ENCODE peak calls at places on chromosomes 5 and 9, in five cellular contexts. J, T, B, M and V are unnamed samples.

GRCh38 chr5:128349044-128349629 is 188.9 kb downstream of the FBN2 start:
- DNase-seq in M (no peak), J (no peak), B (no peak), T (peak), V (no peak)

GRCh38 chr5:91175708-91176107 is 207.4 kb downstream of the ARRDC3 start:
- DNase-seq in B (no peak), T (no peak), J (no peak), M (no peak), V (no peak)

GRCh38 chr5:121088341-121088740 is 624.2 kb downstream of the PRR16 start:
- DNase-seq in J (no peak), T (no peak), M (no peak), B (no peak), V (no peak)

GRCh38 chr5:5421149-5421960 is 1.1 kb upstream of the ICE1 start:
- DNase-seq in T (peak), J (peak), B (peak), M (no peak), V (peak)

GRCh38 chr5:16507716-16508115 is 42.1 kb upstream of the ZNF622 start:
- DNase-seq in B (no peak), J (no peak), M (no peak), T (no peak), V (no peak)

GRCh38 chr9:105158898-105159297 is 85.6 kb upstream of the SLC44A1 start:
- DNase-seq in T (no peak), J (no peak), M (no peak), B (no peak), V (no peak)

GRCh38 chr5:135062216-135063055 is 28.4 kb upstream of the PITX1 start:
- DNase-seq in M (no peak), T (no peak), B (no peak), J (no peak), V (no peak)

GRCh38 chr5:140234590-140234989 is 59.6 kb downstream of the CYSTM1 start:
- DNase-seq in J (no peak), B (no peak), T (no peak), M (no peak), V (no peak)

GRCh38 chr9:88653926-88654325 is 118.9 kb downstream of the NXNL2 start:
- DNase-seq in T (no peak), J (peak), B (no peak), M (no peak), V (no peak)

GRCh38 chr5:19555876-19556275 is 432.1 kb downstream of the CDH18 start:
- DNase-seq in M (no peak), B (no peak), T (no peak), J (no peak), V (no peak)

GRCh38 chr9:99431103-99431502 is 209.0 kb downstream of the SEC61B start:
- DNase-seq in J (peak), M (no peak), B (no peak), T (no peak), V (no peak)

GRCh38 chr9:122609810-122610209 is 4.7 kb upstream of the OR1Q1 start:
- DNase-seq in B (no peak), M (no peak), J (no peak), T (no peak), V (no peak)

GRCh38 chr5:103234239-103234975 is 24.2 kb upstream of the MACIR start:
- DNase-seq in B (no peak), T (no peak), M (no peak), J (no peak), V (no peak)

GRCh38 chr9:125549465-125550215 is 157.4 kb downstream of the MAPKAP1 start:
- DNase-seq in B (no peak), M (no peak), T (peak), J (no peak), V (no peak)

GRCh38 chr9:130713286-130713975 is 19.9 kb downstream of the EXOSC2 start:
- DNase-seq in M (peak), B (no peak), J (no peak), T (peak), V (peak)

GRCh38 chr9:34145165-34145564 is 18.7 kb upstream of the DCAF12 start:
- DNase-seq in T (no peak), B (no peak), M (peak), J (no peak), V (peak)

GRCh38 chr9:97710356-97711222 is 13.4 kb upstream of the XPA start:
- DNase-seq in M (peak), B (peak), T (peak), J (peak), V (peak)

GRCh38 chr9:114460513-114461225 is 44.6 kb downstream of the WHRN start:
- DNase-seq in T (no peak), B (no peak), J (no peak), M (no peak), V (no peak)

GRCh38 chr5:131394128-131394527 is 130.3 kb downstream of the CDC42SE2 start:
- DNase-seq in J (no peak), M (no peak), B (no peak), T (no peak), V (no peak)

GRCh38 chr9:101469026-101469425 is 33.5 kb upstream of the ALDOB start:
- DNase-seq in B (no peak), T (no peak), J (no peak), M (no peak), V (no peak)

GRCh38 chr5:139140631-139141071 is 57.5 kb downstream of the SIL1 start:
- DNase-seq in T (no peak), J (no peak), M (no peak), B (peak), V (no peak)

GRCh38 chr5:153585616-153586015 is 95.1 kb downstream of the GRIA1 start:
- DNase-seq in B (no peak), M (no peak), J (no peak), T (no peak), V (no peak)

GRCh38 chr5:96595300-96596090 is 66.7 kb upstream of the CAST start:
- DNase-seq in J (no peak), M (peak), T (no peak), B (no peak), V (peak)

GRCh38 chr5:135691116-135691515 is 112.3 kb upstream of the CXCL14 start:
- DNase-seq in M (peak), T (no peak), B (no peak), J (no peak), V (no peak)

GRCh38 chr5:154755361-154756202 is at the start of gene LARP1:
- DNase-seq in T (peak), J (no peak), M (no peak), B (peak), V (no peak)

GRCh38 chr9:105070176-105070575 is 142.2 kb upstream of the ABCA1 start:
- DNase-seq in J (no peak), M (no peak), T (no peak), B (no peak), V (no peak)

GRCh38 chr5:87872986-87873385 is 395.7 kb downstream of the TMEM161B start:
- DNase-seq in B (no peak), J (no peak), M (no peak), T (no peak), V (peak)

GRCh38 chr9:117916291-117916690 is 212.1 kb downstream of the TLR4 start:
- DNase-seq in M (no peak), J (no peak), B (no peak), T (no peak), V (peak)

GRCh38 chr9:85536076-85536475 is 205.7 kb downstream of the AGTPBP1 start:
- DNase-seq in T (no peak), M (no peak), B (no peak), J (peak), V (no peak)

GRCh38 chr9:85547574-85547973 is 194.2 kb downstream of the AGTPBP1 start:
- DNase-seq in J (no peak), M (no peak), T (no peak), B (no peak), V (no peak)

GRCh38 chr9:85536514-85536913 is 205.2 kb downstream of the AGTPBP1 start:
- DNase-seq in J (no peak), T (no peak), M (no peak), B (no peak), V (no peak)

GRCh38 chr9:85543196-85543595 is 198.6 kb downstream of the AGTPBP1 start:
- DNase-seq in B (no peak), T (no peak), J (no peak), M (no peak), V (peak)

DNA sequence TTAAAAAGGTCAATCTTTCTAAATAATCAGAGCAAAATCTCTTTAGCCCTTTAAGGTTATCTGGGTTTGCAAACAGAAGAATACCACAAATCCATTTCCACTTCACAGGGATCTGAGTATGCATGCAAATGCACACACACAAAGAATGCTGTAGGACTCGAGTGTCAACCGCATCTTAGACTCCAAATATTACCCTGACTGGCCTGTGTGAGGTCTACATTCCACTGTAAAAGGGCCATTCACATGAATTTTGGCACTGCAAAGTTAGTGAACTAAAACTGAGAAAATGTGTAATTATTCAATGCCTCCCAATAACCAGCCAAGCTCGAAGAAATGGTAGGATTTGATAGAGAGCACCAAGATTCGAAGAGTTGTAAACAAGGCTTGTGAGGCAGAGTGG is 199.9 kb downstream of the AGTPBP1 start:
- DNase-seq in M (no peak), B (no peak), T (no peak), J (no peak), V (peak)
- H3K27ac ChIP-seq in M (no peak), B (no peak), T (no peak), J (no peak), V (no peak)

GRCh38 chr5:94407023-94407422 is 211.4 kb downstream of the KIAA0825 start:
- DNase-seq in T (no peak), B (no peak), M (no peak), J (no peak), V (no peak)

GRCh38 chr5:94403483-94403882 is 214.9 kb downstream of the KIAA0825 start:
- DNase-seq in T (no peak), M (no peak), B (no peak), J (no peak), V (no peak)

DNA sequence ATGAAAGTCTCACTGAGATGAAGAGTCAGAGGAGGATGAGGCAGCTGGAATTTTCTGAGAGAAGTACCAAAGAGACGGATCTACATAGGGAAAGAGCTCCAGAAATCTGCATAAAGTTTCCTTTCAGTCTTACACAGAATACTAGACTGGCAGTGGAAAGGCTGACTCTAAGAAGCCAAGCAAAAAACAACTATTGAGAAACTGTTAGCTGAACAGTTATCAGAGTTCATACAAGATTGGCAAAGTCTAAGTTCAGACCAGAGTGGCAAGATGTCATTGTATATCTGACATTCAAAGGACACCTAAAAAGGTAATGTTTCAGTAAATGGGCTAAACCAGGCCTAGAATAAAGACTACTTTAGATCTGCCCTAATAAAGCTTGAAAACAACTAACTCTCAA is 209.0 kb downstream of the KIAA0825 start:
- DNase-seq in J (no peak), M (no peak), T (no peak), B (no peak), V (no peak)
- H3K27ac ChIP-seq in J (no peak), M (no peak), T (no peak), B (no peak), V (no peak)

DNA sequence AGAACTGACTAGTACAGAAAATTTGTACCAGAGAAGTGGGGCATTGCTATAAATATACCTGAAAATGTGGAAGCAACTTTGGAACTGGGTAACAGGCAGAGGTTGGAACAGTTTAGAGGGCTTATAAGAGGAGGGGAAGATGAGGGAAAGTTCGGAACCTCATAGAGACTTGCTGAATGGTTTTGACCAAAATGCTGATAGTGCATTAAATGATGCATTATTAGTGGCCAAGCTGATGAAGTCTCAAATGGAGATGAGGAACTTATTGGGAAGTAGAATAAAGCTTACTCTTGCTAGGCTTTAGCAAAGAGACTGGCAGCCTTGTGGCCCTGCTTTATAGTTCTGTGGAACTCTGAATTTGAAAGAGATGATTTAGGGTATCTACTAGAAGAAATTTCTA is 189.8 kb downstream of the FGF10 start:
- DNase-seq in J (no peak), M (no peak), T (no peak), B (no peak), V (no peak)
- H3K27ac ChIP-seq in J (no peak), M (no peak), T (no peak), B (no peak), V (no peak)

GRCh38 chr9:136177224-136177623 is 27.7 kb downstream of the LHX3 start:
- DNase-seq in J (no peak), M (no peak), T (no peak), B (no peak), V (peak)

GRCh38 chr9:136178061-136178772 is 26.7 kb downstream of the LHX3 start:
- DNase-seq in M (no peak), J (no peak), B (no peak), T (no peak), V (no peak)

GRCh38 chr9:136179761-136180160 is 25.2 kb downstream of the LHX3 start:
- DNase-seq in T (no peak), B (no peak), M (no peak), J (no peak), V (no peak)

GRCh38 chr9:136179101-136179616 is 25.8 kb downstream of the LHX3 start:
- DNase-seq in J (no peak), B (no peak), M (no peak), T (no peak), V (no peak)

DNA sequence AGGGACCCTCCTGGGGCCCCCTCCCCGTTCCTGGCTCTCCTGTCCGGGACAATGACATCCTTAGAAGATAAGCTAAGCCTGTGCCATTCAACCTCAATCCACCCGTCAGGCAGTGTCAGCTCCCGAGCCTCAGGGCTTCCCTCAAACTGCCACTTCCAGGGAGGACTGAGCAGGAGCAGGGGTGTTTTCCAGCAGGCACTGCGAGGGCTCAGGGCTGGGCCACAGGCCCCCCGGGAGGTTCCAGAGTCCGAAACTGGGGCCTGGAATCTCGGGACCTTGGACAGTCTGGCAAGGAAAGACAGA is 26.2 kb downstream of the LHX3 start:
- DNase-seq in M (no peak), T (no peak), J (no peak), B (no peak), V (no peak)
- H3K27ac ChIP-seq in M (no peak), T (no peak), J (no peak), B (no peak), V (no peak)

DNA sequence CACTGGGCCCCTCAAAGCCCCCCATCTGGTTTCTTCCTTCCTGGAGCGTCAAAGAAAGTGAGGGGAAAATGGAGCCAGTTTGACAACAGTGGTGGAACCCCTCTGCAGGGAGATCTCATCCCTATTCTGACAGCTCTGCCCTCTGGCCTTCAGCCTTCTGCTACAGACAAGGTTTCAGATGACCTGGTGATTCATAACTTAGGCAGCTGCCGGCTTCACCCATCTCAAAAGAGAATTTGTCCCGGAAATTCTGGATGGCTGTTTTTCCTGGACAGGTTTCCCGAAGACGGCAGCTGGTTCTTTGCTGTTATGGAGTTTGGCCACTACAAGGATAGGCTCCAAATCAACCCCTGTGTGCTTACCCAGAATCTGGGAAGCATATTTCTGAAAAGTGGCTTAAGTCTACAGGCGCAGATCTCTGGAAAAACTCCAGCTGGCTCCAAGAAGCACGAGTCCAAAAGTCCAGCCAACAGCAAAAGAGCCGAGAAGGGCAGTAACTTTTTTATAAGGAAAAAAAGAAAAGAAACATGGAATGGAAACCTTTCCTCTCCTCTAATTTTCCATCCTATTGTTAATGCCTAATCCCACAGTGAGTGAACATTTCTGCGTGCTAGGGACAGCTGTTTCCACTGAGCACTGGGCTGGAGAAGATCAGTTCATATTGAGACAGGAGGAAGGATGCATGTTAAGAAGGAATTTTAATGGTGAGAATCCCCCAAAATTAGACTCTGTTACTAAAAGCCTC is 54.5 kb downstream of the ZNF366 start:
- DNase-seq in M (no peak), T (peak), J (peak), B (no peak), V (no peak)
- H3K27ac ChIP-seq in M (peak), T (peak), J (peak), B (no peak), V (no peak)

GRCh38 chr5:35856186-35857003 is at the start of gene IL7R:
- DNase-seq in M (no peak), J (peak), B (no peak), T (no peak), V (no peak)

GRCh38 chr5:35854248-35854647 is 2.4 kb upstream of the IL7R start:
- DNase-seq in B (no peak), M (no peak), J (no peak), T (peak), V (no peak)

GRCh38 chr5:35857004-35857345 is 284 bp downstream of the IL7R start:
- DNase-seq in B (no peak), M (no peak), T (no peak), J (no peak), V (no peak)

GRCh38 chr5:35853652-35854051 is 3.0 kb upstream of the IL7R start:
- DNase-seq in T (peak), M (no peak), J (no peak), B (no peak), V (no peak)

DNA sequence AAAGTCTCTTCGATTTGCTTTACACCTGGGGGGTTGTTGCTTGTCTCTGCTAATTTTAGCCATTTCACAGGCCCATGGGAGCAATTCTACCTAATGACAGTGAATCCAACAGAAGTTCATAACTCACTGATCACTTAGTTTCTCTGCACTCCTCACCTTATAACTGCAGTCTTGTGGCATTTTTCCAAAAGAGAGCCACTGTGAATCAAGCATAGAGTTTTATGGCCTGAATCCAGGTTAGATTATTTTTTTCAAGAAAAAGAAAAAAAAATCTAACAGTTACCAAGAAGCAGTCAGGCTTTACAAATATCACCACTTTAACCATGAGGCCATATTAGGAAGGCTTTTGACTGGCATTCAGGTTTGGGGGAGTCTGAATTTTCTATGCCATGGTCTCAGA is 1.5 kb upstream of the IL7R start:
- DNase-seq in T (no peak), J (no peak), B (no peak), M (no peak), V (no peak)
- H3K27ac ChIP-seq in T (peak), J (no peak), B (no peak), M (no peak), V (no peak)

GRCh38 chr9:127959841-127960409 is 20.9 kb downstream of the EEIG1 start:
- DNase-seq in B (no peak), M (no peak), J (no peak), T (no peak), V (no peak)
- H3K27ac ChIP-seq in B (no peak), M (no peak), J (no peak), T (peak), V (peak)

GRCh38 chr9:90903731-90904422 is 102.3 kb downstream of the SYK start:
- DNase-seq in T (no peak), B (no peak), J (no peak), M (peak), V (no peak)
- H3K27ac ChIP-seq in T (no peak), B (no peak), J (no peak), M (no peak), V (no peak)

DNA sequence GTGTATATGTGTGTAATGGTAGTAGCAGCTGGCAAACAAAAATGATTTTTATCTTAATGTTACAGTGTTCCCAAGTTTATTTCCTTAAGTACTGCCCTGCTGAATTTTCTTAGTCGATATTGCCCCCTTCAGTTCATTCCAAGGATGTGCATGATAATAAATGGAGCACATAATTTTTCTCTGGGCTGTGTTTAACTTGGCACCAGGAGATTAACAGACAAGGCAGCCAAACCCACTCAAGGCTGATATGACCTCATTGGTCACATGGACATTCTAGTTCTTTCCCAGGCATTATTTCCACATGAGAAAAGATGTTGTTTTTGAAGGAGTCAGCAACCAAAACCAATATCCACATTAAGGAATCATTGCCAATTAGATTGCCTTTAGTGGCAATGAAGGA is 61.8 kb downstream of the COX7C start:
- DNase-seq in B (peak), J (peak), T (no peak), M (no peak), V (peak)
- H3K27ac ChIP-seq in B (no peak), J (no peak), T (no peak), M (no peak), V (no peak)